ENCODE peak calls at places on chromosomes 3 and 15, in five cellular contexts. N, Z, M, F and G are unnamed samples. For H3K4me1 and H3K9me3, the result is how much of the 10 kb centered on the place peaks cover.

GRCh38 chr15:69114231-69114937 is 46.1 kb upstream of the GLCE start:
- DNase-seq in N (peak), Z (no peak), M (no peak), F (no peak), G (no peak)

GRCh38 chr3:39870706-39871105 is 61.3 kb downstream of the MYRIP start:
- DNase-seq in N (peak), Z (no peak), M (no peak), F (no peak), G (no peak)

GRCh38 chr15:90873998-90874605 is 5.7 kb downstream of the FURIN start:
- DNase-seq in N (no peak), Z (peak), M (no peak), F (no peak), G (peak)

GRCh38 chr3:152737021-152737908 is 97.7 kb upstream of the P2RY1 start:
- DNase-seq in N (peak), Z (no peak), M (no peak), F (peak), G (no peak)

GRCh38 chr15:100853676-100854440 is 25.8 kb upstream of the ALDH1A3 start:
- DNase-seq in N (no peak), Z (no peak), M (no peak), F (no peak), G (no peak)

GRCh38 chr3:140447136-140447535 is 230.7 kb upstream of the TRIM42 start:
- DNase-seq in N (no peak), Z (no peak), M (no peak), F (no peak), G (no peak)

GRCh38 chr3:47603332-47603731 is 24.7 kb upstream of the CSPG5 start:
- DNase-seq in N (no peak), Z (no peak), M (no peak), F (no peak), G (no peak)

GRCh38 chr15:51967583-51967982 is 4.0 kb downstream of the LEO1 start:
- DNase-seq in N (no peak), Z (no peak), M (no peak), F (no peak), G (no peak)

GRCh38 chr3:11154036-11154952 is at the start of gene HRH1:
- DNase-seq in N (peak), Z (peak), M (peak), F (no peak), G (no peak)

GRCh38 chr3:156433910-156434309 is 121.0 kb downstream of the SSR3 start:
- DNase-seq in N (peak), Z (no peak), M (no peak), F (no peak), G (no peak)
- H3K4me1 ChIP-seq in N (under half), Z (under half), M (under half), F (under half), G (under half)

GRCh38 chr3:13251166-13251892 is 168.8 kb downstream of the NUP210 start:
- DNase-seq in N (no peak), Z (no peak), M (no peak), F (no peak), G (no peak)
- H3K4me3 ChIP-seq in N (no peak), Z (no peak), M (no peak), F (no peak), G (no peak)

GRCh38 chr15:25176991-25177954 is 222.5 kb downstream of the SNRPN start:
- DNase-seq in N (no peak), Z (peak), M (no peak), F (peak), G (peak)
- H3K9me3 ChIP-seq in N (under half), Z (under half), M (under half), F (under half), G (under half)

GRCh38 chr3:31290046-31290445 is 242.7 kb upstream of the STT3B start:
- DNase-seq in N (no peak), Z (no peak), M (no peak), F (no peak), G (no peak)

GRCh38 chr3:31288641-31289100 is 244.1 kb upstream of the STT3B start:
- DNase-seq in N (peak), Z (peak), M (peak), F (peak), G (no peak)

GRCh38 chr3:31285808-31286486 is 246.8 kb upstream of the STT3B start:
- DNase-seq in N (no peak), Z (no peak), M (no peak), F (no peak), G (no peak)

GRCh38 chr3:31289592-31289991 is 243.1 kb upstream of the STT3B start:
- DNase-seq in N (no peak), Z (no peak), M (no peak), F (no peak), G (no peak)

GRCh38 chr3:31288224-31288623 is 244.5 kb upstream of the STT3B start:
- DNase-seq in N (no peak), Z (no peak), M (no peak), F (no peak), G (no peak)
- H3K4me1 ChIP-seq in N (under half), Z (under half), M (under half), F (under half), G (under half)

DNA sequence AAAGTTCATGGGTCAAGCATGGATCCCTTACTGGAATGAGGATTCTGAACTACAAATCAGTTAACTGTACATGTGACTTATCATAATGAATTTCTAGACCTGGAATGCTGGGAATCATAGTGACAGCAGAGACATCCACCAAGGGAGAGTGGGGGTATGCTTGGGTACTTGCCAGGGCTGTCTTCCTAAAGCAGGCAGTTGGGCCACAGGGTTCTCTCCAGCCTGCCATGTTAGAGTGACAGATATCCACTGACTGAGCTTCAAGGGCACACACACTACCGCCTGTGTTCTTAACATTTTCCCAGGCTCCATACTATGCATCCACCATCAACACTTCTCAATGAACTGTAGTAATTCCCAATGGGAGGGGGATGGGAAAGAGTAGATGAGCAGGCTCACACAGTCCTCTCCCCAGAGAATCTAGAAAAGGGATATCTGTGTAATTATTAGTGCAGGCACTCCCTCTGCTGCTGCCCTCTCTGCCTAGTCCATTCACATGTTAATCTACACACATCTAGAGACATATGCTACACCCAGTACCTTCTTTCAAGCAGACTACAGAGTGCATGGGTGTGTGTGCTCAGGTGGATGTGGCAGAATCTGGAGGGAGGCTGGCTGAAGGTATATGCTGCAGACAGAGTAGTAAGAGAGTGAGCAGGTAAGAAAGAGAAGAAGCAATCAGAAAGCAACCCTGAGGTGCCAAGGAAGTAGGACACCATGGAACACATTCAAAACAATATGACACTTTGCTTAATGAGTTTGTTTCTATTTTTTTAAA is 3.7 kb downstream of the FSTL1 start:
- DNase-seq in N (no peak), Z (no peak), M (no peak), F (no peak), G (peak)
- H3K4me3 ChIP-seq in N (no peak), Z (no peak), M (no peak), F (no peak), G (no peak)

DNA sequence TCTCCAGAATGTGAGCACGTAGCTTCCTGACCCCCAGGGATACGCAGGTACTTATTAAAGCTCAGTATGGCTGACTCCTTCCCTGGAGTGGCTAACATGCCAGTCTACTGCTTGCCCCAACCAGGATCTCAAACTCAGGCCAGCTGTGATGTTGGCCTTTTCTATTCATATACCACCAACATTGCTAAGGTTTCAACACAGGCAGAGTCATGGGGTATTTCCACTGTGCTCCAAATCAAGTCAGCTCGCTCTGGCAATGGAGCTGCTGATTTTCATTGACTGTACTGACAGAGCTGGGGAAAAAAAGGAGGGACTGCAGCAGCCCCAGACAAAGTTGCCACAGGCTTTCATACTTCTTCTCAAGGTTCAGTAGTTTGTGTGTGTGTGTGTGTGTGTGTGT is 87.0 kb downstream of the CFAP20DC start:
- DNase-seq in N (peak), Z (no peak), M (no peak), F (no peak), G (no peak)
- H3K9me3 ChIP-seq in N (under half), Z (under half), M (under half), F (under half), G (under half)